ENCODE peak calls at places on chromosomes 4 and X, in five cellular contexts. One of them, this sample, is unnamed.
A peak's percentile ranks its signal among the peaks of the same experiment; 100 is the strongest.

GRCh38 chrX:81377329-81377728 is 175.4 kb downstream of the SH3BGRL start:
- DNase-seq in spleen: no peak
- DNase-seq in K562: peak; percentile 5
- DNase-seq in A549: peak; percentile 26
- DNase-seq in ovary: no peak
- DNase-seq in this sample: no peak

GRCh38 chr4:92101609-92102231 is 202.0 kb upstream of the GRID2 start:
- DNase-seq in A549: no peak
- DNase-seq in spleen: no peak
- DNase-seq in ovary: no peak
- DNase-seq in K562: no peak
- DNase-seq in this sample: no peak

GRCh38 chr4:766559-767283 is 59.2 kb downstream of the CPLX1 start:
- DNase-seq in A549: no peak
- DNase-seq in ovary: no peak
- DNase-seq in K562: no peak
- DNase-seq in spleen: no peak
- DNase-seq in this sample: no peak

GRCh38 chr4:122577808-122578781 is 42.8 kb downstream of the IL21 start:
- DNase-seq in K562: peak; percentile 66
- DNase-seq in spleen: no peak
- DNase-seq in ovary: no peak
- DNase-seq in A549: peak; percentile 44
- DNase-seq in this sample: no peak

GRCh38 chr4:23717528-23718248 is 172.2 kb downstream of the PPARGC1A start:
- DNase-seq in K562: peak; percentile 72
- DNase-seq in spleen: no peak
- DNase-seq in A549: peak; percentile 25
- DNase-seq in ovary: no peak
- DNase-seq in this sample: no peak

GRCh38 chr4:38612996-38613395 is 51.0 kb upstream of the KLF3 start:
- DNase-seq in spleen: no peak
- DNase-seq in K562: no peak
- DNase-seq in A549: no peak
- DNase-seq in ovary: no peak
- DNase-seq in this sample: peak; percentile 40

GRCh38 chr4:119103263-119103662 is 32.4 kb upstream of the MYOZ2 start:
- DNase-seq in spleen: no peak
- DNase-seq in ovary: no peak
- DNase-seq in A549: peak; percentile 96
- DNase-seq in K562: no peak
- DNase-seq in this sample: no peak

GRCh38 chrX:15107367-15107988 is 162.4 kb downstream of the ASB9 start:
- DNase-seq in K562: no peak
- DNase-seq in A549: peak; percentile 18
- DNase-seq in ovary: no peak
- DNase-seq in spleen: no peak
- DNase-seq in this sample: no peak

GRCh38 chrX:40867352-40867751 is 132.0 kb upstream of the MED14 start:
- DNase-seq in spleen: no peak
- DNase-seq in A549: peak; percentile 25
- DNase-seq in ovary: peak; percentile 20
- DNase-seq in K562: no peak
- DNase-seq in this sample: no peak

GRCh38 chrX:132443196-132443595 is 45.6 kb downstream of the MBNL3 start:
- DNase-seq in spleen: no peak
- DNase-seq in ovary: no peak
- DNase-seq in K562: no peak
- DNase-seq in A549: no peak
- DNase-seq in this sample: no peak

GRCh38 chrX:47177079-47177478 is 16.6 kb upstream of the UBA1 start:
- DNase-seq in K562: no peak
- DNase-seq in spleen: peak; percentile 19
- DNase-seq in ovary: no peak
- DNase-seq in A549: no peak
- DNase-seq in this sample: peak; percentile 48

GRCh38 chr4:87498446-87498900 is 30.7 kb downstream of the SPARCL1 start:
- DNase-seq in ovary: no peak
- DNase-seq in K562: no peak
- DNase-seq in spleen: no peak
- DNase-seq in A549: no peak
- DNase-seq in this sample: no peak

GRCh38 chrX:133587818-133588217 is 172.5 kb upstream of the GPC4 start:
- DNase-seq in ovary: no peak
- DNase-seq in spleen: no peak
- DNase-seq in K562: no peak
- DNase-seq in A549: no peak
- DNase-seq in this sample: no peak

GRCh38 chr4:125390126-125390525 is 75.4 kb downstream of the FAT4 start:
- DNase-seq in spleen: no peak
- DNase-seq in ovary: no peak
- DNase-seq in A549: no peak
- DNase-seq in K562: no peak
- DNase-seq in this sample: no peak

GRCh38 chr4:125389713-125390112 is 75.0 kb downstream of the FAT4 start:
- DNase-seq in spleen: no peak
- DNase-seq in A549: peak; percentile 16
- DNase-seq in ovary: no peak
- DNase-seq in K562: no peak
- DNase-seq in this sample: no peak

GRCh38 chr4:125392683-125393082 is 77.9 kb downstream of the FAT4 start:
- DNase-seq in A549: no peak
- DNase-seq in ovary: no peak
- DNase-seq in spleen: no peak
- DNase-seq in K562: no peak
- DNase-seq in this sample: no peak

GRCh38 chr4:125388653-125389052 is 73.9 kb downstream of the FAT4 start:
- DNase-seq in A549: no peak
- DNase-seq in spleen: no peak
- DNase-seq in ovary: no peak
- DNase-seq in K562: no peak
- DNase-seq in this sample: no peak

DNA sequence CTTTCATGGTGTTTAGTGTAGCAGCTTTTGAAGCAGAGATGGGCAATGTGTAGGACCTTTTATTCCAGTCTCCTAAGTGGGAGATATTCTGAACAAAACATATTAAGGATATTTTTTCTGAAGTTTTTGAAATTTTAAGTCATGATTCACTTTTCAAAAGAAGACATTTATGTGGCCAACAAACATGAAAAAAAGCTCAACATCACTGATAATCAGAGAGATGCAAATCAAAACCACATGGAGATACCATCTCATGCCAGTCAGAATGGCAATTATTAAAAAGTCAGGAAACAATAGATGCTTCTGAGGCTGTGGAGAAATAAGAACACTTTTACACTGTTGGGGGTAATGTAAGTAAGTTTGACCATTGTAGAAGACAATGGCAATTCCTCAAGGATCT is 76.0 kb downstream of the FAT4 start:
- DNase-seq in K562: no peak
- DNase-seq in ovary: no peak
- DNase-seq in spleen: no peak
- DNase-seq in A549: no peak
- DNase-seq in this sample: no peak
- H3K4me3 ChIP-seq in K562: no peak overlapping the region
- H3K4me3 ChIP-seq in ovary: no peak overlapping the region
- H3K4me3 ChIP-seq in spleen: no peak overlapping the region
- H3K4me3 ChIP-seq in A549: no peak overlapping the region
- H3K4me3 ChIP-seq in this sample: no peak overlapping the region

GRCh38 chr4:123941306-123941705 is 544.7 kb downstream of the SPRY1 start:
- DNase-seq in spleen: no peak
- DNase-seq in ovary: no peak
- DNase-seq in K562: no peak
- DNase-seq in A549: no peak
- DNase-seq in this sample: no peak

GRCh38 chr4:123936615-123937014 is 540.0 kb downstream of the SPRY1 start:
- DNase-seq in K562: no peak
- DNase-seq in ovary: no peak
- DNase-seq in A549: no peak
- DNase-seq in spleen: no peak
- DNase-seq in this sample: no peak

GRCh38 chr4:123937612-123938011 is 541.0 kb downstream of the SPRY1 start:
- DNase-seq in ovary: no peak
- DNase-seq in K562: no peak
- DNase-seq in A549: no peak
- DNase-seq in spleen: no peak
- DNase-seq in this sample: no peak

GRCh38 chr4:123940604-123941003 is 544.0 kb downstream of the SPRY1 start:
- DNase-seq in ovary: no peak
- DNase-seq in spleen: no peak
- DNase-seq in A549: no peak
- DNase-seq in K562: no peak
- DNase-seq in this sample: no peak

DNA sequence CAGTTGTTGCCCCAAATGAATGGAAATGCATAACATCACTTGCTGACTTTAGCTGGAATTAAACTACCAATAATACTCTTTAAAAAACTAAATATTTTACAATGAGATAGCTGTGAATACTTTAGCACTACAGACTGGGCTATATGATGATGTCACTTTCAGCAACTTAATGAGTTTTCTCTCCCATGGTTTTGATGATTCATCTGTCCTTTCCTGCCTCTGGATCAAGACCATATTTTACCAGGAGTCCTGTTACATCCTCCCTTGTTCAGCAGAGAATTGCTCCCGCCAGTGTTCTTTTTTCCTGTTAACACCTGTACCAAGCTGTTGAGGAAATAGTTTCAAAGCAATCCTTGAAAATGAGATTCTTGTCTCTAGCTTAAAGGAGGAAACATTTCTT is 543.0 kb downstream of the SPRY1 start:
- DNase-seq in ovary: no peak
- DNase-seq in A549: no peak
- DNase-seq in K562: no peak
- DNase-seq in spleen: no peak
- DNase-seq in this sample: no peak
- TF ChIP-seq POLR2A in ovary: no peak
- TF ChIP-seq POLR2A in A549: no peak
- TF ChIP-seq POLR2A in K562: no peak
- TF ChIP-seq POLR2A in spleen: no peak
- TF ChIP-seq POLR2A in this sample: no peak

GRCh38 chrX:20063716-20064351 is 52.9 kb downstream of the MAP7D2 start:
- DNase-seq in A549: no peak
- DNase-seq in K562: peak; percentile 12
- DNase-seq in ovary: no peak
- DNase-seq in spleen: no peak
- DNase-seq in this sample: peak; percentile 17
- TF ChIP-seq CTCF in A549: no peak
- TF ChIP-seq CTCF in K562: peak; percentile 18
- TF ChIP-seq CTCF in ovary: no peak
- TF ChIP-seq CTCF in spleen: no peak
- TF ChIP-seq CTCF in this sample: no peak

DNA sequence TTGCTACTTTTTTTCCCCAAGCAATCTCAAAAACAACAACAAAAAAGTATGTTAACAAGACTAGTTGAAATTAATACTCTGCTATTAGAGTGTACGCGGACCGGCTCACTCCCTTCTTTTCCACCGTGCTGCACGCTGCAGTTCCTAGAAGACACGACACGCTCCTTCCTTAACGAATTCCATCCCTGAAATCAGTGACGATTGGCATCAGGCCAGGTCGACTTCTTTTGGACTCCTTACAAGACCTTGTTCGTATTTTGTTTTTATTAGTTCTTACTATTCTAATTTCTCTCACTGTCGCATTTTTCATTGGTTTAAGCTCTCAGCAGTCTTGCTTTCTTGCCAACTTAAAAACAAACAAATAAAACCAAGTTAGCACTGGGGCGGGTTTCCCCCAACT is 175.8 kb upstream of the PITX2 start:
- DNase-seq in spleen: no peak
- DNase-seq in K562: no peak
- DNase-seq in ovary: no peak
- DNase-seq in A549: no peak
- DNase-seq in this sample: peak; percentile 83
- H3K4me3 ChIP-seq in spleen: no peak overlapping the region
- H3K4me3 ChIP-seq in K562: no peak overlapping the region
- H3K4me3 ChIP-seq in ovary: no peak overlapping the region
- H3K4me3 ChIP-seq in A549: no peak overlapping the region
- H3K4me3 ChIP-seq in this sample: no peak overlapping the region

GRCh38 chr4:66182651-66183050 is 512.4 kb upstream of the EPHA5 start:
- DNase-seq in A549: no peak
- DNase-seq in K562: no peak
- DNase-seq in ovary: no peak
- DNase-seq in spleen: no peak
- DNase-seq in this sample: no peak

GRCh38 chr4:66178901-66179300 is 508.6 kb upstream of the EPHA5 start:
- DNase-seq in K562: no peak
- DNase-seq in ovary: no peak
- DNase-seq in A549: peak; percentile 25
- DNase-seq in spleen: no peak
- DNase-seq in this sample: no peak
- TF ChIP-seq POLR2A in K562: no peak
- TF ChIP-seq POLR2A in ovary: no peak
- TF ChIP-seq POLR2A in A549: no peak
- TF ChIP-seq POLR2A in spleen: no peak
- TF ChIP-seq POLR2A in this sample: no peak

DNA sequence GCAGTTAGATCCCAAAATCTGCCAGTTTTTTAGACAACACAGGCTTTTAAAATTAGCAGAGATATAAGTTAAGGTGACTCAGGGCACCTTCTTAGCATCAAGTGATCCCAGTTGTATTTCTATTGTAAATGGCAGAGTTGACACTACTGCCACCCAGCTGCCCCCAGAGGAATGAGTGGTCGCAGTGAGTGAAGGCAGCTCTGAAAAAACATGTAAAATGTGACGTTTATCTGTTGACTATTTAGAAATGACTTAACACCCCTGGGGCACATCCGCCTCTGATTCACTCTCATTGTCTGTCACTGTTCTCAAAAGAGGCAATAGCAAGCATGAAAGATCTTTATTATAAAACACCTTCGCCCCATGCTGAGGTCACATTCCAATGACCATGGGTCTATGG is 592.4 kb downstream of the ACTRT1 start:
- DNase-seq in K562: no peak
- DNase-seq in A549: no peak
- DNase-seq in spleen: no peak
- DNase-seq in ovary: no peak
- DNase-seq in this sample: no peak
- TF ChIP-seq CTCF in K562: no peak
- TF ChIP-seq CTCF in A549: no peak
- TF ChIP-seq CTCF in spleen: no peak
- TF ChIP-seq CTCF in ovary: no peak
- TF ChIP-seq CTCF in this sample: no peak

DNA sequence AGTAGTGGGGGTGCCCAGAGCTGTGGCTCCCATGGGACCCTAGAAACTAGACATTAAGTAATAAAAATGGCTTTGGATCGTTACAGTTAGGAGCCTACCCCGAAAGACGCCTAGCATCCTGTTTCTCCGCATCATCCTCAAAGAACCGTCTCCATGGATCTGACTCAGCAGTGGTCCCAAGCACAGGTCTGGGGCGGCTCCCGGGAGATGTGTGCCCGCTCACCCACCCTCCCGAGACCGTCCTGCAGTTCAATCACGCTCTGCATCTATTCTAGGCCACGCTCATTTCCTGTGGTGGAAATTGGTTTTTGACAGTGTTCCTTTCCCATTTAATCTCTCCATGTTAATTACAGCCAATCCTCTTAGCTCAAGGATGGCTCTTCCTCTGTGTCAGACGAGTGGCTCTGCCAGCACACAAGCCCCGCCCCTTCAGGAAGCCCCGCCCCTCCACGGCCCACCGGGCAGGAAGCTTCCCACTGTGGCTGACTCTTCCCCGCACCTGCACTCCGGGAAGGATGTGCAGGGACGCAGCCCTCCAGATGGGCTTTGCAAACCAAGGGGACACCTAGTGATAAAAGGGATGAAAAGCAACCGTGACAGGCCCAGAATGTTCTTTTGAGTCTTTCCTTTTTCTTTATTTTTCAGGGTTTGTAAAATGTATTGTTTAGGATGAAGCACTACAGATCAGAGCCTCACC is 34.5 kb upstream of the HELT start:
- DNase-seq in A549: peak; percentile 46
- DNase-seq in ovary: peak; percentile 29
- DNase-seq in K562: peak; percentile 70
- DNase-seq in spleen: peak; percentile 88
- DNase-seq in this sample: no peak
- H3K4me3 ChIP-seq in A549: no peak overlapping the region
- H3K4me3 ChIP-seq in ovary: no peak overlapping the region
- H3K4me3 ChIP-seq in K562: no peak overlapping the region
- H3K4me3 ChIP-seq in spleen: peak overlapping the region; percentile 2
- H3K4me3 ChIP-seq in this sample: no peak overlapping the region

This sample was measured in lower leg skin.